ENCODE peak calls at places on chromosomes 13 and 19, in seven cellular contexts. One of them, this sample, is unnamed.

GRCh38 chr13:44365008-44365407 is 8.6 kb upstream of the SERP2 start:
- DNase-seq in nucleus accumbens: no peak
- DNase-seq in bronchial epithelial cell: peak; percentile 96
- DNase-seq in COR-L47: no peak
- DNase-seq in NCI-H460: no peak
- DNase-seq in H9: no peak
- DNase-seq in activated T-cell treated with anti-CD3 and anti-CD28 coated beads for 1 hour: no peak
- DNase-seq in this sample: peak; percentile 29

GRCh38 chr19:16180611-16181010 is 4.6 kb upstream of the FAM32A start:
- DNase-seq in COR-L47: no peak
- DNase-seq in nucleus accumbens: no peak
- DNase-seq in H9: no peak
- DNase-seq in activated T-cell treated with anti-CD3 and anti-CD28 coated beads for 1 hour: no peak
- DNase-seq in bronchial epithelial cell: peak; percentile 63
- DNase-seq in NCI-H460: no peak
- DNase-seq in this sample: peak; percentile 75

GRCh38 chr19:21422244-21422643 is 25.3 kb downstream of the ZNF493 start:
- DNase-seq in COR-L47: no peak
- DNase-seq in bronchial epithelial cell: no peak
- DNase-seq in NCI-H460: no peak
- DNase-seq in activated T-cell treated with anti-CD3 and anti-CD28 coated beads for 1 hour: no peak
- DNase-seq in H9: no peak
- DNase-seq in nucleus accumbens: no peak
- DNase-seq in this sample: no peak

GRCh38 chr13:33208290-33208990 is 77.1 kb downstream of the STARD13 start:
- DNase-seq in activated T-cell treated with anti-CD3 and anti-CD28 coated beads for 1 hour: no peak
- DNase-seq in nucleus accumbens: no peak
- DNase-seq in bronchial epithelial cell: peak; percentile 82
- DNase-seq in NCI-H460: no peak
- DNase-seq in H9: no peak
- DNase-seq in COR-L47: no peak
- DNase-seq in this sample: no peak

GRCh38 chr13:35926859-35927530 is 204.2 kb downstream of the DCLK1 start:
- DNase-seq in bronchial epithelial cell: peak; percentile 1
- DNase-seq in nucleus accumbens: no peak
- DNase-seq in NCI-H460: peak; percentile 19
- DNase-seq in activated T-cell treated with anti-CD3 and anti-CD28 coated beads for 1 hour: no peak
- DNase-seq in COR-L47: no peak
- DNase-seq in H9: no peak
- DNase-seq in this sample: no peak

GRCh38 chr19:10551698-10552301 is 8.1 kb downstream of the ATG4D start:
- DNase-seq in COR-L47: no peak
- DNase-seq in nucleus accumbens: no peak
- DNase-seq in H9: peak; percentile 55
- DNase-seq in NCI-H460: no peak
- DNase-seq in bronchial epithelial cell: peak; percentile 62
- DNase-seq in activated T-cell treated with anti-CD3 and anti-CD28 coated beads for 1 hour: no peak
- DNase-seq in this sample: peak; percentile 28

GRCh38 chr13:50323440-50324070 is 308.3 kb downstream of the KCNRG start:
- DNase-seq in COR-L47: no peak
- DNase-seq in H9: no peak
- DNase-seq in NCI-H460: no peak
- DNase-seq in activated T-cell treated with anti-CD3 and anti-CD28 coated beads for 1 hour: no peak
- DNase-seq in bronchial epithelial cell: peak; percentile 90
- DNase-seq in nucleus accumbens: no peak
- DNase-seq in this sample: peak; percentile 91

GRCh38 chr19:33660426-33661160 is 38.8 kb downstream of the CHST8 start:
- DNase-seq in H9: no peak
- DNase-seq in activated T-cell treated with anti-CD3 and anti-CD28 coated beads for 1 hour: no peak
- DNase-seq in NCI-H460: no peak
- DNase-seq in nucleus accumbens: no peak
- DNase-seq in bronchial epithelial cell: no peak
- DNase-seq in COR-L47: no peak
- DNase-seq in this sample: no peak

GRCh38 chr19:45211751-45212381 is 33.3 kb downstream of the BLOC1S3 start:
- DNase-seq in nucleus accumbens: no peak
- DNase-seq in COR-L47: no peak
- DNase-seq in H9: no peak
- DNase-seq in activated T-cell treated with anti-CD3 and anti-CD28 coated beads for 1 hour: no peak
- DNase-seq in NCI-H460: no peak
- DNase-seq in bronchial epithelial cell: no peak
- DNase-seq in this sample: no peak

GRCh38 chr13:80340643-80341097 is 256 bp downstream of the SPRY2 start:
- DNase-seq in COR-L47: peak; percentile 39
- DNase-seq in nucleus accumbens: no peak
- DNase-seq in bronchial epithelial cell: peak; percentile 46
- DNase-seq in NCI-H460: no peak
- DNase-seq in activated T-cell treated with anti-CD3 and anti-CD28 coated beads for 1 hour: no peak
- DNase-seq in H9: no peak
- DNase-seq in this sample: peak; percentile 80

GRCh38 chr13:75723927-75724326 is 87.8 kb downstream of the LMO7 start:
- DNase-seq in bronchial epithelial cell: no peak
- DNase-seq in NCI-H460: no peak
- DNase-seq in activated T-cell treated with anti-CD3 and anti-CD28 coated beads for 1 hour: no peak
- DNase-seq in COR-L47: no peak
- DNase-seq in nucleus accumbens: no peak
- DNase-seq in H9: no peak
- DNase-seq in this sample: no peak

GRCh38 chr19:19385900-19386339 is 19.6 kb upstream of the GATAD2A start:
- DNase-seq in bronchial epithelial cell: no peak
- DNase-seq in COR-L47: no peak
- DNase-seq in H9: peak; percentile 52
- DNase-seq in nucleus accumbens: no peak
- DNase-seq in activated T-cell treated with anti-CD3 and anti-CD28 coated beads for 1 hour: peak; percentile 48
- DNase-seq in NCI-H460: no peak
- DNase-seq in this sample: no peak

GRCh38 chr19:33740811-33741396 is 55.8 kb upstream of the KCTD15 start:
- DNase-seq in bronchial epithelial cell: peak; percentile 5
- DNase-seq in H9: peak; percentile 69
- DNase-seq in COR-L47: no peak
- DNase-seq in NCI-H460: peak; percentile 36
- DNase-seq in nucleus accumbens: no peak
- DNase-seq in activated T-cell treated with anti-CD3 and anti-CD28 coated beads for 1 hour: peak; percentile 3
- DNase-seq in this sample: peak; percentile 27

GRCh38 chr13:110629735-110630134 is 14.4 kb downstream of the NAXD start:
- DNase-seq in H9: no peak
- DNase-seq in NCI-H460: no peak
- DNase-seq in bronchial epithelial cell: no peak
- DNase-seq in activated T-cell treated with anti-CD3 and anti-CD28 coated beads for 1 hour: no peak
- DNase-seq in nucleus accumbens: no peak
- DNase-seq in COR-L47: no peak
- DNase-seq in this sample: peak; percentile 44

GRCh38 chr19:46755077-46755852 is 9.0 kb upstream of the STRN4 start:
- DNase-seq in NCI-H460: no peak
- DNase-seq in COR-L47: no peak
- DNase-seq in nucleus accumbens: no peak
- DNase-seq in H9: no peak
- DNase-seq in activated T-cell treated with anti-CD3 and anti-CD28 coated beads for 1 hour: no peak
- DNase-seq in bronchial epithelial cell: no peak
- DNase-seq in this sample: peak; percentile 51

GRCh38 chr19:12778020-12778904 is 2.9 kb upstream of the HOOK2 start:
- DNase-seq in COR-L47: peak; percentile 85
- DNase-seq in bronchial epithelial cell: peak; percentile 60
- DNase-seq in activated T-cell treated with anti-CD3 and anti-CD28 coated beads for 1 hour: no peak
- DNase-seq in nucleus accumbens: peak; percentile 41
- DNase-seq in NCI-H460: no peak
- DNase-seq in H9: peak; percentile 63
- DNase-seq in this sample: peak; percentile 77

GRCh38 chr13:98476538-98476966 is 100.4 kb downstream of the STK24 start:
- DNase-seq in bronchial epithelial cell: peak; percentile 87
- DNase-seq in NCI-H460: no peak
- DNase-seq in nucleus accumbens: no peak
- DNase-seq in COR-L47: no peak
- DNase-seq in activated T-cell treated with anti-CD3 and anti-CD28 coated beads for 1 hour: peak; percentile 70
- DNase-seq in H9: peak; percentile 77
- DNase-seq in this sample: peak; percentile 91

GRCh38 chr13:30158774-30159445 is 148.4 kb downstream of the KATNAL1 start:
- DNase-seq in nucleus accumbens: no peak
- DNase-seq in H9: no peak
- DNase-seq in COR-L47: no peak
- DNase-seq in bronchial epithelial cell: no peak
- DNase-seq in NCI-H460: no peak
- DNase-seq in activated T-cell treated with anti-CD3 and anti-CD28 coated beads for 1 hour: no peak
- DNase-seq in this sample: peak; percentile 68

GRCh38 chr13:34151885-34152284 is 333.9 kb downstream of the RFC3 start:
- DNase-seq in activated T-cell treated with anti-CD3 and anti-CD28 coated beads for 1 hour: no peak
- DNase-seq in NCI-H460: no peak
- DNase-seq in nucleus accumbens: no peak
- DNase-seq in bronchial epithelial cell: peak; percentile 47
- DNase-seq in COR-L47: no peak
- DNase-seq in H9: no peak
- DNase-seq in this sample: no peak

GRCh38 chr19:31386806-31387205 is 37.6 kb upstream of the TSHZ3 start:
- DNase-seq in NCI-H460: no peak
- DNase-seq in H9: no peak
- DNase-seq in bronchial epithelial cell: no peak
- DNase-seq in nucleus accumbens: no peak
- DNase-seq in COR-L47: no peak
- DNase-seq in activated T-cell treated with anti-CD3 and anti-CD28 coated beads for 1 hour: no peak
- DNase-seq in this sample: no peak

GRCh38 chr13:52846567-52847321 is 1.7 kb downstream of the PCDH8 start:
- DNase-seq in H9: peak; percentile 90
- DNase-seq in activated T-cell treated with anti-CD3 and anti-CD28 coated beads for 1 hour: no peak
- DNase-seq in nucleus accumbens: no peak
- DNase-seq in COR-L47: no peak
- DNase-seq in bronchial epithelial cell: no peak
- DNase-seq in NCI-H460: no peak
- DNase-seq in this sample: peak; percentile 10

GRCh38 chr19:18847516-18848463 is 16.0 kb downstream of the UPF1 start:
- DNase-seq in NCI-H460: no peak
- DNase-seq in nucleus accumbens: no peak
- DNase-seq in activated T-cell treated with anti-CD3 and anti-CD28 coated beads for 1 hour: no peak
- DNase-seq in bronchial epithelial cell: no peak
- DNase-seq in COR-L47: no peak
- DNase-seq in H9: no peak
- DNase-seq in this sample: peak; percentile 70

GRCh38 chr19:32971012-32971595 is 654 bp downstream of the CEP89 start:
- DNase-seq in bronchial epithelial cell: no peak
- DNase-seq in COR-L47: no peak
- DNase-seq in NCI-H460: no peak
- DNase-seq in activated T-cell treated with anti-CD3 and anti-CD28 coated beads for 1 hour: no peak
- DNase-seq in H9: no peak
- DNase-seq in nucleus accumbens: no peak
- DNase-seq in this sample: peak; percentile 1

GRCh38 chr19:2446390-2446789 is 10.4 kb downstream of the LMNB2 start:
- DNase-seq in NCI-H460: no peak
- DNase-seq in bronchial epithelial cell: no peak
- DNase-seq in H9: no peak
- DNase-seq in COR-L47: no peak
- DNase-seq in nucleus accumbens: no peak
- DNase-seq in activated T-cell treated with anti-CD3 and anti-CD28 coated beads for 1 hour: no peak
- DNase-seq in this sample: no peak

GRCh38 chr13:75749407-75749806 is 113.3 kb downstream of the LMO7 start:
- DNase-seq in nucleus accumbens: no peak
- DNase-seq in H9: no peak
- DNase-seq in COR-L47: no peak
- DNase-seq in activated T-cell treated with anti-CD3 and anti-CD28 coated beads for 1 hour: no peak
- DNase-seq in NCI-H460: no peak
- DNase-seq in bronchial epithelial cell: peak; percentile 40
- DNase-seq in this sample: peak; percentile 36

GRCh38 chr19:49114630-49115363 is 627 bp downstream of the LIN7B start:
- DNase-seq in bronchial epithelial cell: no peak
- DNase-seq in NCI-H460: no peak
- DNase-seq in activated T-cell treated with anti-CD3 and anti-CD28 coated beads for 1 hour: peak; percentile 37
- DNase-seq in COR-L47: no peak
- DNase-seq in nucleus accumbens: peak; percentile 45
- DNase-seq in H9: peak; percentile 83
- DNase-seq in this sample: peak; percentile 55

GRCh38 chr19:32570081-32570785 is 10.8 kb upstream of the PDCD5 start:
- DNase-seq in NCI-H460: peak; percentile 40
- DNase-seq in COR-L47: peak; percentile 46
- DNase-seq in bronchial epithelial cell: peak; percentile 35
- DNase-seq in activated T-cell treated with anti-CD3 and anti-CD28 coated beads for 1 hour: peak; percentile 36
- DNase-seq in nucleus accumbens: no peak
- DNase-seq in H9: peak; percentile 65
- DNase-seq in this sample: peak; percentile 70

GRCh38 chr13:36125841-36126240 is 5.3 kb downstream of the DCLK1 start:
- DNase-seq in NCI-H460: no peak
- DNase-seq in bronchial epithelial cell: no peak
- DNase-seq in activated T-cell treated with anti-CD3 and anti-CD28 coated beads for 1 hour: no peak
- DNase-seq in nucleus accumbens: no peak
- DNase-seq in H9: no peak
- DNase-seq in COR-L47: no peak
- DNase-seq in this sample: no peak

GRCh38 chr19:40671404-40671803 is 19.0 kb downstream of the NUMBL start:
- DNase-seq in bronchial epithelial cell: no peak
- DNase-seq in COR-L47: no peak
- DNase-seq in NCI-H460: no peak
- DNase-seq in nucleus accumbens: no peak
- DNase-seq in H9: no peak
- DNase-seq in activated T-cell treated with anti-CD3 and anti-CD28 coated beads for 1 hour: no peak
- DNase-seq in this sample: no peak